ENCODE peak calls at places on chromosomes 12 and 14, in eight cellular contexts. W is AG09319; K is stimulated activated CD4-positive, alpha-beta T cell treated with anti-CD3 and anti-CD28 coated beads, Interleukin-1b, Interleukin-23, amount 100 ng/mL, for 24 hours; Y is NCI-H1417; E is Calu3; I is lower lobe of right lung; A is H54; U is RCC 7860. C is an unnamed sample.

GRCh38 chr14:51834218-51834617 is 26.2 kb upstream of the GNG2 start:
- DNase-seq in W (no peak), K (no peak), Y (no peak), E (no peak), I (no peak), A (no peak), U (no peak), C (no peak)

GRCh38 chr12:62082448-62082847 is 177.8 kb upstream of the USP15 start:
- DNase-seq in W (no peak), K (no peak), Y (no peak), E (no peak), I (no peak), A (no peak), U (no peak), C (no peak)

GRCh38 chr14:55580401-55581010 is 499 bp downstream of the KTN1 start:
- DNase-seq in W (no peak), K (peak; percentile 35), Y (peak; percentile 76), E (peak; percentile 40), I (peak; percentile 62), A (no peak), U (no peak), C (peak; percentile 60)

GRCh38 chr12:114265036-114265435 is 140.9 kb downstream of the TBX5 start:
- DNase-seq in W (no peak), K (no peak), Y (no peak), E (no peak), I (no peak), A (no peak), U (no peak), C (no peak)

GRCh38 chr12:32671930-32672785 is 6.9 kb upstream of the DNM1L start:
- DNase-seq in W (peak; percentile 81), K (no peak), Y (peak; percentile 81), E (peak; percentile 48), I (no peak), A (peak; percentile 21), U (peak; percentile 23), C (no peak)

GRCh38 chr14:37019488-37019887 is 152.9 kb downstream of the SLC25A21 start:
- DNase-seq in W (no peak), K (no peak), Y (no peak), E (no peak), I (no peak), A (no peak), U (no peak), C (no peak)

GRCh38 chr12:2084553-2085296 is 31.9 kb downstream of the CACNA1C start:
- DNase-seq in W (peak; percentile 46), K (no peak), Y (no peak), E (no peak), I (no peak), A (peak; percentile 30), U (peak; percentile 22), C (no peak)

GRCh38 chr12:101619868-101620761 is 25.3 kb downstream of the MYBPC1 start:
- DNase-seq in W (no peak), K (no peak), Y (peak; percentile 71), E (no peak), I (no peak), A (no peak), U (no peak), C (no peak)

GRCh38 chr12:126353604-126354003 is 1288.4 kb downstream of the AACS start:
- DNase-seq in W (peak; percentile 22), K (no peak), Y (no peak), E (no peak), I (no peak), A (no peak), U (no peak), C (no peak)

GRCh38 chr12:68240975-68241374 is 12.4 kb downstream of the IL22 start:
- DNase-seq in W (no peak), K (peak; percentile 28), Y (no peak), E (no peak), I (no peak), A (no peak), U (no peak), C (no peak)

GRCh38 chr14:89921346-89921745 is 33.2 kb downstream of the EFCAB11 start:
- DNase-seq in W (no peak), K (no peak), Y (no peak), E (no peak), I (no peak), A (no peak), U (no peak), C (no peak)

GRCh38 chr12:90858261-90858660 is 96.7 kb downstream of the CCER1 start:
- DNase-seq in W (no peak), K (no peak), Y (peak; percentile 31), E (peak; percentile 83), I (no peak), A (no peak), U (no peak), C (no peak)

GRCh38 chr12:95371571-95371970 is 102.4 kb upstream of the METAP2 start:
- DNase-seq in W (no peak), K (no peak), Y (no peak), E (no peak), I (no peak), A (no peak), U (no peak), C (no peak)

GRCh38 chr12:3313655-3314305 is 177.2 kb upstream of the PRMT8 start:
- DNase-seq in W (no peak), K (no peak), Y (peak; percentile 60), E (peak; percentile 54), I (no peak), A (no peak), U (no peak), C (no peak)

GRCh38 chr14:104927901-104928300 is 3.2 kb downstream of the PLD4 start:
- DNase-seq in W (no peak), K (no peak), Y (no peak), E (no peak), I (no peak), A (no peak), U (no peak), C (no peak)

GRCh38 chr14:70881549-70882174 is 25.6 kb upstream of the PCNX1 start:
- DNase-seq in W (no peak), K (no peak), Y (no peak), E (no peak), I (no peak), A (no peak), U (no peak), C (no peak)

GRCh38 chr12:57133916-57134315 is 5.6 kb downstream of the LRP1 start:
- DNase-seq in W (no peak), K (no peak), Y (no peak), E (no peak), I (no peak), A (no peak), U (no peak), C (no peak)

GRCh38 chr12:85281947-85282312 is 1.9 kb downstream of the ALX1 start:
- DNase-seq in W (no peak), K (no peak), Y (no peak), E (no peak), I (no peak), A (no peak), U (no peak), C (no peak)

GRCh38 chr12:31220633-31221565 is 105.1 kb downstream of the SINHCAF start:
- DNase-seq in W (no peak), K (no peak), Y (no peak), E (no peak), I (no peak), A (no peak), U (no peak), C (no peak)

GRCh38 chr12:40105265-40105514 is 691 bp downstream of the SLC2A13 start:
- DNase-seq in W (no peak), K (no peak), Y (no peak), E (no peak), I (peak; percentile 77), A (no peak), U (peak; percentile 14), C (no peak)

GRCh38 chr12:8037046-8037663 is 4.6 kb downstream of the FOXJ2 start:
- DNase-seq in W (no peak), K (no peak), Y (no peak), E (no peak), I (no peak), A (no peak), U (no peak), C (no peak)

GRCh38 chr12:2288001-2288400 is 235.2 kb downstream of the CACNA1C start:
- DNase-seq in W (no peak), K (no peak), Y (no peak), E (no peak), I (no peak), A (no peak), U (no peak), C (no peak)

GRCh38 chr12:70853326-70853725 is 67.2 kb downstream of the PTPRR start:
- DNase-seq in W (peak; percentile 76), K (no peak), Y (no peak), E (no peak), I (no peak), A (no peak), U (no peak), C (no peak)

C was measured in T-helper 17 cell.